ENCODE peak calls at places on chromosomes 5 and 9, in seven cellular contexts. F, Z, I, V, W, E and N are unnamed samples. For H3K9me3, the result is how much of the 10 kb centered on the place peaks cover.

GRCh38 chr5:91361055-91361701 is 21.9 kb downstream of the ARRDC3 start:
- DNase-seq in I (no peak), Z (no peak), F (no peak), V (no peak), E (no peak), W (no peak), N (no peak)

GRCh38 chr5:138470322-138471285 is 5.3 kb downstream of the EGR1 start:
- DNase-seq in I (peak), W (peak), Z (no peak), E (no peak), F (peak), V (no peak), N (no peak)

GRCh38 chr5:149831492-149831891 is 101.4 kb downstream of the PPARGC1B start:
- DNase-seq in F (no peak), V (no peak), W (no peak), E (no peak), I (no peak), Z (no peak), N (no peak)

GRCh38 chr5:135601466-135601865 is 22.7 kb upstream of the CXCL14 start:
- DNase-seq in W (no peak), V (no peak), Z (no peak), F (no peak), I (no peak), E (no peak), N (no peak)

GRCh38 chr5:125719681-125720676 is 703.2 kb upstream of the GRAMD2B start:
- DNase-seq in E (no peak), I (no peak), V (no peak), F (no peak), W (no peak), Z (no peak), N (no peak)

GRCh38 chr9:71592400-71592799 is 175.9 kb downstream of the CEMIP2 start:
- DNase-seq in I (no peak), Z (no peak), V (no peak), E (no peak), W (no peak), F (no peak), N (no peak)

GRCh38 chr9:33782395-33783152 is 12.8 kb upstream of the PRSS3 start:
- DNase-seq in E (no peak), I (no peak), W (no peak), V (no peak), Z (no peak), F (no peak), N (no peak)

GRCh38 chr5:75610201-75610600 is 1.1 kb upstream of the ANKDD1B start:
- DNase-seq in I (no peak), W (no peak), E (no peak), V (no peak), F (no peak), Z (no peak), N (no peak)

GRCh38 chr9:74570879-74571512 is 73.9 kb downstream of the RORB start:
- DNase-seq in V (no peak), W (no peak), Z (no peak), E (no peak), I (peak), F (peak), N (no peak)

GRCh38 chr9:13857521-13857920 is 456.4 kb downstream of the NFIB start:
- DNase-seq in Z (no peak), E (no peak), W (no peak), I (no peak), V (no peak), F (no peak), N (no peak)

GRCh38 chr9:116479967-116480366 is 207.1 kb upstream of the TRIM32 start:
- DNase-seq in E (no peak), W (no peak), V (no peak), I (no peak), Z (no peak), F (no peak), N (no peak)

GRCh38 chr9:110095238-110095637 is 112.7 kb downstream of the C9orf152 start:
- DNase-seq in Z (no peak), F (no peak), E (no peak), W (no peak), I (no peak), V (no peak), N (no peak)

GRCh38 chr5:59887274-59887673 is 6.3 kb downstream of the PDE4D start:
- DNase-seq in W (no peak), F (no peak), Z (no peak), I (no peak), E (no peak), V (no peak), N (no peak)

GRCh38 chr9:22211588-22212360 is 202.7 kb upstream of the CDKN2B start:
- DNase-seq in Z (no peak), F (no peak), E (no peak), V (no peak), W (no peak), I (peak), N (no peak)

GRCh38 chr5:21802869-21803490 is 1050.2 kb downstream of the CDH12 start:
- DNase-seq in V (no peak), I (no peak), F (no peak), W (no peak), E (no peak), Z (no peak), N (no peak)

GRCh38 chr9:36222449-36222848 is 31.7 kb downstream of the CLTA start:
- DNase-seq in V (no peak), E (no peak), Z (no peak), F (no peak), W (no peak), I (no peak), N (no peak)

GRCh38 chr9:29750062-29750461 is 2176.8 kb upstream of the C9orf72 start:
- DNase-seq in V (no peak), Z (no peak), E (no peak), F (no peak), W (no peak), I (no peak), N (no peak)

GRCh38 chr5:34452170-34452828 is 203.8 kb upstream of the RAI14 start:
- DNase-seq in W (no peak), F (no peak), I (peak), V (no peak), Z (no peak), E (no peak), N (no peak)

GRCh38 chr9:113042884-113043657 is 13.5 kb downstream of the ZFP37 start:
- DNase-seq in E (no peak), V (no peak), Z (no peak), W (no peak), F (no peak), I (no peak), N (no peak)
- H3K9me3 ChIP-seq in E (half or more), V (half or more), Z (half or more), W (half or more), F (half or more), I (under half), N (under half)

GRCh38 chr5:172979778-172980177 is 3.8 kb upstream of the ATP6V0E1 start:
- DNase-seq in F (no peak), E (no peak), Z (no peak), V (no peak), W (no peak), I (no peak), N (no peak)

GRCh38 chr5:172981931-172982330 is 1.6 kb upstream of the ATP6V0E1 start:
- DNase-seq in F (no peak), Z (no peak), E (no peak), I (no peak), W (no peak), V (no peak), N (no peak)

GRCh38 chr5:172985596-172985995 is 2.0 kb downstream of the ATP6V0E1 start:
- DNase-seq in I (no peak), W (no peak), E (no peak), V (no peak), F (no peak), Z (no peak), N (no peak)

GRCh38 chr5:172984244-172984953 is 828 bp downstream of the ATP6V0E1 start:
- DNase-seq in Z (peak), V (peak), I (peak), W (peak), F (peak), E (peak), N (peak)

DNA sequence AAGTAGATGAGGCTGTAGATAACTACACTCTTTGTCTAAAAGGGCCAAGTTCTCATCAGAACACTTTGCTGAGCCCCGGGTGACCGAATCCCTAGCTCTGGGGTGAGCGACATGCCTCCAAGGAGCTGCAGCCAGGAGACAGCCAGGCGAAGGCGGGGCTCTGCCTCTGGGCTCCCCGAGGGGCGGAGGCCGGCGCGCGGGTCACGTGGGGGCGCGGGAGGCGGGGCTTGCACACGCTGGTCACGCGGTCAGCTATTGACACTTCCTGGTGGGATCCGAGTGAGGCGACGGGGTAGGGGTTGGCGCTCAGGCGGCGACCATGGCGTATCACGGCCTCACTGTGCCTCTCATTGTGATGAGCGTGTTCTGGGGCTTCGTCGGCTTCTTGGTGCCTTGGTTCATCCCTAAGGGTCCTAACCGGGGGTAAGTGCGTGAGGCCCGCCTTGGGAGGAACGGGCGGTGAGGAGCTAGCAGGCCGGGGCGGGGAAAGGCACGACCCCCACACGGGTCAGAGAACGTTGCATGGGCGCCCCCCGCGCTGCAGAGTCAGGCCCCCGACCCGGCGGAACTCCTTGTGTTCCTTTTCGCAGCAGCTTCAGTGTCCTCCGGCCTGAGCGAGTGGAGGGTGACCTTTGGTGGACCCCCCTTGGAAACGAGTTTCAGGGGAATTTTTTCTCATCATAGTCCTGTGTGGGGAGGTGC is at the start of gene ATP6V0E1:
- DNase-seq in F (peak), V (peak), Z (peak), W (peak), I (peak), E (peak), N (peak)
- TF ChIP-seq POLR2A in F (peak), V (peak), Z (peak), W (peak), I (peak), E (peak), N (peak)

DNA sequence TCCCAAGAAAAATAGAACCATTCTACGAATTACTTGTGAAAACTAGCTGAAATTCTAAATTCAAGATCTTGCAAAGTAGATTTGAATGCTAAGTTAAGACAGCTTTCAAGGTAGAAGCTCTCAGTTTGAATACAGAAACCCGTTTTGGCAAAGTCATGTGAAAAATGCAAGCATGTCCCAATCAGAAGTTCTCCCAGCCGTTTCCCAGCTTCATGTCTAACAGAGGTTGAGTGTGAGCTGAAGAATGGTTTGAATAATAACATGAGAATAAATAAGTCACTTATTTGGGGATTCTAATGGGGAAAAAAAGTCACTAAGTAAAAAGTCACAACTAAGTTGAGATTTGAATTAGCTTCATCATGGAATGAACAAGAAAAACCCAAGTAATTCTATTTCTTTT is 152.5 kb upstream of the MAP3K1 start:
- DNase-seq in I (no peak), F (no peak), V (no peak), E (no peak), Z (no peak), W (no peak), N (no peak)
- H3K9me3 ChIP-seq in I (under half), F (under half), V (under half), E (under half), Z (under half), W (under half), N (under half)

GRCh38 chr5:95822408-95823240 is at the start of gene GLRX:
- DNase-seq in E (peak), W (peak), V (peak), I (peak), F (peak), Z (peak), N (peak)

GRCh38 chr5:95822038-95822407 is 503 bp downstream of the GLRX start:
- DNase-seq in E (peak), W (peak), V (peak), I (no peak), Z (no peak), F (peak), N (peak)

GRCh38 chr5:95823241-95823737 is 763 bp upstream of the GLRX start:
- DNase-seq in E (no peak), V (no peak), W (no peak), Z (no peak), I (no peak), F (no peak), N (no peak)

GRCh38 chr5:95824747-95825146 is 2.2 kb upstream of the GLRX start:
- DNase-seq in I (no peak), E (no peak), F (no peak), W (no peak), V (no peak), Z (no peak), N (no peak)

DNA sequence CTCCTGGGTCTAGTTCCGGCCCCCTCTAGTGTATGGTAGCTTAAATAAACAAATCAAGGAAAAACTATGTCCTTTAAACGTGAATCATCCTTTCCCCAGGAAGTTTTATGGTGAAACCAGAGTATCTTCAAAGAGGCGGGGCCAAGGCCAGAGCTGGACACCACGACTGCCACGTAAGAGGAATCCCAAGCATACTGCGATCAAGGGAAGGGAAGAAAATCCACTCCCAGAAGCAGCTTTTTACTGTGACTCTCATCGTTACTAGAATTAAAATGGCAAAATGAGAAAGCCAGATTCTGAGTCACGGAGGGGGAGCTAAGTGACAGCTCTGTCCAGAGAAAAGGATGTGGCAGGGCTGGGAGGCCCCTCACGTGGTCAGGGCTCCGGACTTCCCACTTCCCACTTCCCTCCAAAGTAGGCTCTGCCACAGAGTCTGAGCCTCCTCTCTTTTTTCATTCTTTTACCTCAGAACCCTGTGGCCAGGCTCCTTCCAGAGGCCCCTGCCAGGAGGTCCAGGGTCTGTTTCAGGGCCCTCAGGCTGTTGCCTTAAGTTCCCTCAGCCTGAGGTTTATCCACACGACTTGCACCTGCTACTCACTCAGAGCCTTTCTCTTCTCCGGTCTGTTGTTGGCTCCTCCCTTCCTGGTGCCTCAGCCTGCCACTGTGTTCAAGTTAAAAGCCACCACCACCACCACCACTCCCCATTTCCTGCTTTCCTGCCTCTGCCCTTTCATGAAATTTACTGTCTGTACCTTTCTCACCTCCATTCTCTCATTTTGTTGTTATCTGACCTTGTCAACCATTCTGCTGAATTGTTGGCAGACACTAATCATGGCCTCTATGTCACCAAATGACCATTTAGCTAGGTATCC is 1.4 kb upstream of the GLRX start:
- DNase-seq in F (peak), W (peak), V (peak), E (peak), I (peak), Z (peak), N (no peak)
- TF ChIP-seq POLR2A in F (no peak), W (peak), V (peak), E (no peak), I (peak), Z (no peak), N (no peak)

GRCh38 chr5:178322736-178323540 is 90.3 kb upstream of the PHYKPL start:
- DNase-seq in I (no peak), W (no peak), E (no peak), F (no peak), Z (no peak), V (no peak), N (no peak)
- H3K9me3 ChIP-seq in I (under half), W (under half), E (under half), F (under half), Z (under half), V (under half), N (under half)

DNA sequence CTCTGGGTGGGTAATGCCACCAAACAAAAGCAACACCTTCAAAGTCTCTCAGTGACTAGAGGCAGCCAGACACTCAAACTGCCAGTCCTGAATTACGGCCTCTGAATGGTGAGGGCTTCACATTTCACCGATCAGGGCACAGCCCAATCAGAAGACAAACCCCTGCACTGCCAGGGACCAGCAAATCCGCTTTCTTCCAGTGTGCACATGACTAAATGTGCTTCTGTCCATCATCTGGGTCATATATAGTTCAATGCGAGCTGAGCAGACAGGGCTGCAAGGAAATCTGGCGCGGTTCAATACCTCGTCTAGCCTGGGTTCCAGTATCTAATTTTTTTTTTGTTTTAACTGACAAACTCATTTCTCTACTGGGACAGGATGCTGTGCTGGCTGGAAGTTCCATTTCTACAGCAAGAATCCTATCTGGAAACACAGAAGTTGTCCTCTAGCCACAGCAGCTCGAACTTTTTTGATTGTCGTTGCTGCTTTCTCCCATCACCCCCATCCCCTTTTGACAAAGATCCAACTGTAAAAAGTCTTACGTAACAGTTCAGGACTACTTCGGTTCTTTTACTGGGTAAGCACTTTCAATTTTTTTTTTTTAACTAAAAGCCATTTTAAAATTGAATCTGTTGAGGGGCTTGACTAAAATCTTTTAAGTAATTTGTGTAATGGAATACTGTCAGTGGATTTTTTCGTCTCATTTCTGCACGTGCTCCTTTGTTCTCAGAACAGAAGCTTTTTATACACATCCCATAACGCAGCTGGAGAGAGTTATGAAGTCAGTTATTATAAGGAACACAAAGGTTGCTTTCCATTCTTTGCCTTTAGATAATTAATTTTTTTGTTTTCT is 112.7 kb downstream of the NR6A1 start:
- DNase-seq in E (peak), I (peak), F (peak), W (peak), Z (peak), V (peak), N (no peak)
- TF ChIP-seq POLR2A in E (no peak), I (peak), F (peak), W (peak), Z (no peak), V (peak), N (no peak)